ENCODE peak calls at places on chromosomes 12 and 14, in ten cellular contexts. I is neural crest cell, L is foreskin keratinocyte, X is breast epithelium, A is A549, Q is dorsolateral prefrontal cortex, J is body of pancreas, W is lung, H is GM20000, T is PC-3. N is an unnamed sample.

GRCh38 chr14:31206536-31207286 is 882 bp downstream of the HECTD1 start:
- DNase-seq in W (peak; percentile 41), L (no peak), I (peak; percentile 23), J (peak; percentile 61), Q (no peak), T (peak; percentile 16), A (peak; percentile 27), H (peak; percentile 61), X (peak; percentile 20), N (peak; percentile 55)

GRCh38 chr12:52319097-52319496 is 2.1 kb downstream of the KRT83 start:
- DNase-seq in W (no peak), J (peak; percentile 22), T (peak; percentile 42), H (peak; percentile 12), I (no peak), X (no peak), Q (no peak), L (no peak), A (peak; percentile 59), N (no peak)

GRCh38 chr12:47982311-47982710 is 18.9 kb downstream of the TMEM106C start:
- DNase-seq in W (no peak), L (no peak), J (no peak), I (no peak), Q (no peak), T (no peak), H (no peak), A (no peak), X (no peak), N (no peak)

GRCh38 chr12:13472690-13473089 is 276.2 kb downstream of the EMP1 start:
- DNase-seq in T (peak; percentile 41), X (no peak), L (peak; percentile 2), W (no peak), Q (no peak), J (no peak), A (no peak), I (no peak), H (peak; percentile 51), N (no peak)

GRCh38 chr14:98494582-98494981 is 777.4 kb downstream of the BCL11B start:
- DNase-seq in I (no peak), J (no peak), X (no peak), A (peak; percentile 20), Q (no peak), L (peak; percentile 87), W (no peak), T (peak; percentile 7), H (no peak), N (no peak)

GRCh38 chr12:109151457-109151856 is 35.1 kb downstream of the ACACB start:
- DNase-seq in A (no peak), I (no peak), X (no peak), J (no peak), Q (no peak), W (no peak), H (no peak), L (no peak), T (no peak), N (no peak)

GRCh38 chr12:68495666-68496065 is 115.0 kb upstream of the RAP1B start:
- DNase-seq in H (no peak), I (no peak), J (no peak), X (no peak), L (no peak), A (no peak), W (no peak), Q (no peak), T (no peak), N (no peak)

GRCh38 chr14:36750244-36750643 is 88.6 kb downstream of the PAX9 start:
- DNase-seq in L (no peak), Q (no peak), T (no peak), J (no peak), A (no peak), I (no peak), X (no peak), H (no peak), W (no peak), N (no peak)

GRCh38 chr12:50214018-50214417 is 46.8 kb upstream of the CERS5 start:
- DNase-seq in A (no peak), J (no peak), H (no peak), W (no peak), X (no peak), I (no peak), Q (no peak), L (no peak), T (no peak), N (no peak)

GRCh38 chr12:50215033-50215432 is 47.9 kb upstream of the CERS5 start:
- DNase-seq in J (no peak), I (no peak), H (no peak), Q (no peak), A (no peak), W (no peak), L (no peak), T (peak; percentile 87), X (no peak), N (no peak)

GRCh38 chr12:50213439-50213838 is 46.3 kb upstream of the CERS5 start:
- DNase-seq in H (no peak), W (no peak), A (no peak), L (no peak), J (no peak), Q (no peak), T (peak; percentile 58), X (no peak), I (no peak), N (no peak)

GRCh38 chr12:50212071-50212467 is 44.9 kb upstream of the CERS5 start:
- DNase-seq in L (no peak), A (no peak), Q (no peak), H (no peak), J (no peak), W (no peak), X (no peak), T (no peak), I (no peak), N (no peak)

DNA sequence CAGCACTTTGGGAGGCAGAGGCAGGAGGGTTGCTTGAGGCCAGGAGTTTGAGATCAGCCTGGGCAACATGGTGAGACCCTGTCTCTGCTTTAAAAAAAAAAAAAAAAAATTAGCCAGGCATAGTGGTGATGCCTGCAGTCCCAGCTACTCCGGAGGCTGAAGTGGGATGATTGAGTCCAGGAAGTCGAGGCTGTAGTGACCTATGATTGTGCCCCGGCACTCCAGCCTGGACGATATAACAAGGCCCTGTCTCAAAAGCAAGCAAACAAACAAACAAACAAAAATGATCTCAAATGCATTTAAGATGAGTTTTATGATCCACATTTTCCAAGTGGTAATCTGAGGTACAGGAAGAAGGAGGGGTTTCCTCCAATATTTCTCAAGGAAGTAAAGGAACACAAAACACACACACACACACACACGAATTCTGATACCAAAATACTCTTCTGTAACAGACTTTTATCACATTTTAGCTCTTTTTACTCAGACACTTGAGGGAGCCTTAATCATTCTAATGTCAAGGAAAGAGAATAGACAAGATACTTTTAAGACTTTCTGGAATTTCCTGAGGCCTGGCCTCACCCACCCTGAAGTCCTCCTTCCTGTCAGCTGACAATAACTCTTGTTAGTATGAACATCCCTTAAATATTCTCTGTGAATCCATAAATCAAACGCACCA is 44.4 kb upstream of the CERS5 start:
- DNase-seq in T (peak; percentile 35), A (peak; percentile 54), W (no peak), I (no peak), Q (no peak), L (no peak), X (no peak), J (no peak), H (no peak), N (no peak)
- TF ChIP-seq CTCF in T (no peak), A (peak; percentile 21), W (no peak), I (no peak), Q (no peak), L (peak; percentile 48), X (no peak), J (no peak), H (no peak), N (no peak)

GRCh38 chr14:105889666-105890473 is 363.5 kb downstream of the TMEM121 start:
- DNase-seq in W (no peak), L (no peak), A (no peak), T (no peak), J (peak; percentile 0), X (no peak), Q (peak; percentile 41), H (no peak), I (no peak), N (peak; percentile 12)

GRCh38 chr14:105890474-105891220 is 364.3 kb downstream of the TMEM121 start:
- DNase-seq in J (peak; percentile 3), X (no peak), Q (peak; percentile 35), A (no peak), I (no peak), T (no peak), H (no peak), W (no peak), L (no peak), N (peak; percentile 9)

GRCh38 chr14:105891221-105891602 is 364.8 kb downstream of the TMEM121 start:
- DNase-seq in W (no peak), Q (peak; percentile 12), I (no peak), X (no peak), L (no peak), T (no peak), A (no peak), J (peak; percentile 2), H (no peak), N (peak; percentile 10)

GRCh38 chr14:105888151-105888550 is 361.8 kb downstream of the TMEM121 start:
- DNase-seq in J (no peak), H (no peak), T (no peak), I (no peak), L (no peak), A (no peak), X (no peak), W (no peak), Q (no peak), N (peak; percentile 1)

DNA sequence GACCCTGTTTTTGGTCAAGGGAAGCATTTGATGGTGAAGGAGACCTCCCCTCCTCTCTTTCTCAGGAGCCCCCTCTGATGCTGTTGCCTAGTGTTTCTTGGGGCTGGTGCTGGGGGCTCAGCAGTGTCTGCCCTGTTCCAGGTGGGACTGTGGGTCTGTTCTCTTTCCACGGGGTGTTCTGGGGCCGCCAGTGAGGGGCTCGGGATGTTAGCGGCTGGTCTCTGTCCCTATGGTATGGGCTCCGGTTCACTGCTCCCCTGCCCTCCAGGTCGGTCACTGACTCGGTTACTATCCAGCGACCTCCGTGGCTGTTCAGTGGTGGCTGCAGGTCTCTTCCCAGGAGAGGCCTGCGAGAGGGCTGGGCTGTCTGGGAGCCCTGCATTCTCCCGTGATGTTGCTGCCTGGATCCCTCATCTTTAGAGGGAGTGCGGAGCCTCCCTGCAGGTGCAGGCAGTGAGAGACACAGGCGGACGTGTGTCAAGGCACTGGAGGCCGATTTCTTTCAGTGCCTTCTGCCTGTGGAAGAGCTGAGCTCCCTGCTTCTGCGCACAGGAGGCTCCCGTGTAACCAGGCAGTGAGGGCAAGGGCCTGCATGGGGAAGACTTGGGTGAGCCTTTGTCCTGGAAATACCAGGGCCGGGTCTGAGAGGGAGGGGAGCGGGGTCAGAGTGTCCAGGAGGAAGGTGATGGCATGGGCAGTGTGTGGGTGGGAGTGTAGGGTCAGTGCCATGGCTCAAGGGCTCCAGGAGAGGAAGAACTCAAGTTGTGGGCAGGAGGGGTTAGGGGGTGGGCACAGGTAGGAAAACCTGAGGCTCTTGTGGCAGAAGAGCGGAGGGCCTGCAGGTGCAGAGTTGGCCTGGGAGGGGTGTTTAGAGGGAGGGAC is 362.6 kb downstream of the TMEM121 start:
- DNase-seq in I (no peak), L (no peak), T (no peak), J (peak; percentile 0), A (no peak), W (no peak), X (no peak), Q (peak; percentile 25), H (no peak), N (peak; percentile 3)
- TF ChIP-seq CTCF in I (no peak), L (no peak), T (no peak), J (no peak), A (no peak), W (no peak), X (no peak), Q (no peak), H (no peak), N (no peak)

DNA sequence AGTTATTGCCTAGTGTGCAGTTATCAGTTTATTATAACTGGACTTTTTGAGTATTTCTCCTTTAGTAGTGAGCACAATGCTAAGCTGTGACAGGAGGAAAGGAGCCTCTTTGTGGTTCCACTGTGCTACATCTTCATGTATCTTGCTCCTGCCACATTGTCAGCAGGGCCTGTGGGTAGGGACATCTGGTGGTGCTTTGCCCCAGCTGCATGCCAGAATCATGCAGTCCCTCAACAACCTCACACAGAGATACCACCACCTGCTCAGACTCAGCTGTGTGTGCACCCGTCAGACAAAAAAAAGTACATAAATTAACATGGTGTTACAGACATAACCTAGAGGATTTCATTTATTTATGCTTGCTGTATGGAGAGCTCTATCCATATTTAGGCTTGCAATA is 51.1 kb downstream of the MIS18BP1 start:
- DNase-seq in T (peak; percentile 13), L (no peak), I (no peak), H (peak; percentile 6), A (peak; percentile 44), Q (no peak), J (no peak), W (no peak), X (no peak), N (no peak)
- TF ChIP-seq CTCF in T (peak; percentile 37), L (peak; percentile 36), I (no peak), H (no peak), A (no peak), Q (no peak), J (no peak), W (no peak), X (no peak), N (no peak)

GRCh38 chr12:120843472-120843871 is 60.7 kb downstream of the SPPL3 start:
- DNase-seq in T (no peak), H (no peak), I (no peak), A (no peak), J (no peak), W (no peak), Q (no peak), X (no peak), L (no peak), N (no peak)
- TF ChIP-seq CTCF in T (no peak), H (no peak), I (no peak), A (no peak), J (no peak), W (no peak), Q (no peak), X (no peak), L (no peak), N (no peak)

N was measured in natural killer cell.